ENCODE peak calls at places on chromosome 20, in six cellular contexts. One of them, this sample, is unnamed.

GRCh38 chr20:32051720-32052089 is 337 bp upstream of the HCK start:
- DNase-seq in MV-4-11: no peak
- DNase-seq in HT-29: no peak
- DNase-seq in stomach: no peak
- DNase-seq in uterus: no peak
- DNase-seq in HEK293T: no peak
- DNase-seq in this sample: no peak

GRCh38 chr20:63071541-63072181 is 64.9 kb upstream of the BHLHE23 start:
- DNase-seq in HT-29: no peak
- DNase-seq in HEK293T: peak; percentile 75
- DNase-seq in MV-4-11: no peak
- DNase-seq in uterus: no peak
- DNase-seq in stomach: no peak
- DNase-seq in this sample: peak; percentile 28

GRCh38 chr20:3749689-3750639 is 17.5 kb downstream of the HSPA12B start:
- DNase-seq in stomach: peak; percentile 39
- DNase-seq in HEK293T: peak; percentile 66
- DNase-seq in uterus: no peak
- DNase-seq in HT-29: no peak
- DNase-seq in MV-4-11: no peak
- DNase-seq in this sample: peak; percentile 47

GRCh38 chr20:62625921-62626547 is 16.3 kb upstream of the SLCO4A1 start:
- DNase-seq in HEK293T: no peak
- DNase-seq in MV-4-11: no peak
- DNase-seq in stomach: no peak
- DNase-seq in uterus: no peak
- DNase-seq in HT-29: no peak
- DNase-seq in this sample: no peak

GRCh38 chr20:41927655-41928054 is 309.5 kb upstream of the CHD6 start:
- DNase-seq in HT-29: no peak
- DNase-seq in uterus: no peak
- DNase-seq in MV-4-11: no peak
- DNase-seq in stomach: no peak
- DNase-seq in HEK293T: no peak
- DNase-seq in this sample: no peak

GRCh38 chr20:45406260-45407066 is 1.6 kb upstream of the DBNDD2 start:
- DNase-seq in HT-29: peak; percentile 79
- DNase-seq in uterus: peak; percentile 78
- DNase-seq in stomach: peak; percentile 71
- DNase-seq in HEK293T: peak; percentile 68
- DNase-seq in MV-4-11: no peak
- DNase-seq in this sample: peak; percentile 56

GRCh38 chr20:1567392-1568165 is 10.1 kb upstream of the SIRPD start:
- DNase-seq in HEK293T: no peak
- DNase-seq in stomach: no peak
- DNase-seq in HT-29: no peak
- DNase-seq in MV-4-11: peak; percentile 97
- DNase-seq in uterus: no peak
- DNase-seq in this sample: no peak

GRCh38 chr20:63223121-63223825 is 7.3 kb upstream of the YTHDF1 start:
- DNase-seq in stomach: peak; percentile 47
- DNase-seq in uterus: no peak
- DNase-seq in HT-29: peak; percentile 78
- DNase-seq in HEK293T: peak; percentile 58
- DNase-seq in MV-4-11: peak; percentile 14
- DNase-seq in this sample: no peak

GRCh38 chr20:9400371-9401025 is 113.9 kb upstream of the LAMP5 start:
- DNase-seq in HT-29: no peak
- DNase-seq in MV-4-11: no peak
- DNase-seq in uterus: no peak
- DNase-seq in stomach: no peak
- DNase-seq in HEK293T: no peak
- DNase-seq in this sample: no peak

GRCh38 chr20:11403711-11404110 is 514.0 kb upstream of the BTBD3 start:
- DNase-seq in HEK293T: no peak
- DNase-seq in MV-4-11: no peak
- DNase-seq in uterus: peak; percentile 61
- DNase-seq in HT-29: no peak
- DNase-seq in stomach: no peak
- DNase-seq in this sample: no peak

GRCh38 chr20:43448748-43449535 is 8.8 kb upstream of the SRSF6 start:
- DNase-seq in MV-4-11: peak; percentile 21
- DNase-seq in HT-29: peak; percentile 79
- DNase-seq in HEK293T: peak; percentile 67
- DNase-seq in uterus: peak; percentile 21
- DNase-seq in stomach: peak; percentile 51
- DNase-seq in this sample: peak; percentile 51

GRCh38 chr20:64139200-64140081 is 24.8 kb upstream of the MYT1 start:
- DNase-seq in MV-4-11: no peak
- DNase-seq in stomach: no peak
- DNase-seq in HEK293T: no peak
- DNase-seq in uterus: no peak
- DNase-seq in HT-29: no peak
- DNase-seq in this sample: no peak

GRCh38 chr20:11912013-11912663 is 5.6 kb upstream of the BTBD3 start:
- DNase-seq in MV-4-11: peak; percentile 19
- DNase-seq in HT-29: peak; percentile 45
- DNase-seq in HEK293T: peak; percentile 35
- DNase-seq in uterus: no peak
- DNase-seq in stomach: no peak
- DNase-seq in this sample: peak; percentile 26

GRCh38 chr20:44961868-44962267 is 1.7 kb upstream of the TOMM34 start:
- DNase-seq in MV-4-11: no peak
- DNase-seq in uterus: no peak
- DNase-seq in stomach: no peak
- DNase-seq in HT-29: no peak
- DNase-seq in HEK293T: no peak
- DNase-seq in this sample: no peak

GRCh38 chr20:24497851-24498250 is 28.4 kb downstream of the SYNDIG1 start:
- DNase-seq in uterus: no peak
- DNase-seq in MV-4-11: no peak
- DNase-seq in HT-29: peak; percentile 54
- DNase-seq in stomach: peak; percentile 64
- DNase-seq in HEK293T: no peak
- DNase-seq in this sample: peak; percentile 74

GRCh38 chr20:52294106-52294628 is 102.6 kb upstream of the ZFP64 start:
- DNase-seq in HT-29: no peak
- DNase-seq in HEK293T: no peak
- DNase-seq in stomach: no peak
- DNase-seq in uterus: no peak
- DNase-seq in MV-4-11: no peak
- DNase-seq in this sample: no peak

GRCh38 chr20:23638309-23638708 is 554 bp upstream of the CST3 start:
- DNase-seq in HEK293T: no peak
- DNase-seq in uterus: no peak
- DNase-seq in MV-4-11: no peak
- DNase-seq in stomach: no peak
- DNase-seq in HT-29: no peak
- DNase-seq in this sample: no peak

GRCh38 chr20:37194616-37195015 is 15.3 kb upstream of the MROH8 start:
- DNase-seq in uterus: no peak
- DNase-seq in stomach: no peak
- DNase-seq in MV-4-11: no peak
- DNase-seq in HT-29: no peak
- DNase-seq in HEK293T: no peak
- DNase-seq in this sample: no peak

GRCh38 chr20:19973920-19974620 is 43.1 kb upstream of the NAA20 start:
- DNase-seq in MV-4-11: peak; percentile 92
- DNase-seq in uterus: peak; percentile 64
- DNase-seq in HT-29: peak; percentile 30
- DNase-seq in HEK293T: no peak
- DNase-seq in stomach: peak; percentile 42
- DNase-seq in this sample: no peak

GRCh38 chr20:44909872-44910689 is at the start of gene PABPC1L:
- DNase-seq in stomach: peak; percentile 76
- DNase-seq in uterus: peak; percentile 51
- DNase-seq in HEK293T: peak; percentile 80
- DNase-seq in HT-29: peak; percentile 91
- DNase-seq in MV-4-11: peak; percentile 37
- DNase-seq in this sample: peak; percentile 55

GRCh38 chr20:16095241-16095640 is 478.0 kb downstream of the KIF16B start:
- DNase-seq in HEK293T: no peak
- DNase-seq in stomach: no peak
- DNase-seq in HT-29: no peak
- DNase-seq in uterus: no peak
- DNase-seq in MV-4-11: no peak
- DNase-seq in this sample: no peak